ENCODE peak calls at places on chromosomes 6 and 20, in nine cellular contexts. L, X, Z, H, W, N, Q, S and E are unnamed samples.

GRCh38 chr20:4811661-4812181 is 90.0 kb downstream of the PRND start:
- DNase-seq in L (no peak), X (no peak), Z (peak; percentile 44), H (no peak), W (no peak), N (peak; percentile 50), Q (peak; percentile 74), S (no peak), E (no peak)

GRCh38 chr6:52132326-52132725 is 44.9 kb upstream of the PKHD1 start:
- DNase-seq in L (no peak), X (no peak), Z (no peak), H (no peak), W (no peak), N (no peak), Q (no peak), S (no peak), E (no peak)

GRCh38 chr6:39416026-39416425 is 93.5 kb upstream of the KCNK16 start:
- DNase-seq in L (no peak), X (no peak), Z (no peak), H (peak; percentile 22), W (no peak), N (no peak), Q (no peak), S (no peak), E (no peak)

GRCh38 chr20:2673453-2673852 is 9.4 kb upstream of the IDH3B start:
- DNase-seq in L (no peak), X (no peak), Z (no peak), H (no peak), W (no peak), N (no peak), Q (no peak), S (no peak), E (no peak)

GRCh38 chr20:6579824-6580223 is 187.7 kb upstream of the BMP2 start:
- DNase-seq in L (no peak), X (no peak), Z (no peak), H (no peak), W (no peak), N (no peak), Q (no peak), S (no peak), E (no peak)

GRCh38 chr6:2979819-2980464 is 8.6 kb upstream of the SERPINB6 start:
- DNase-seq in L (no peak), X (no peak), Z (no peak), H (peak; percentile 28), W (no peak), N (no peak), Q (no peak), S (no peak), E (no peak)

GRCh38 chr6:68638225-68638900 is 3.3 kb downstream of the ADGRB3 start:
- DNase-seq in L (no peak), X (peak; percentile 6), Z (no peak), H (peak; percentile 77), W (peak; percentile 27), N (no peak), Q (no peak), S (no peak), E (no peak)

GRCh38 chr6:56026461-56027180 is 151.2 kb upstream of the BMP5 start:
- DNase-seq in L (no peak), X (no peak), Z (no peak), H (peak; percentile 38), W (no peak), N (no peak), Q (no peak), S (no peak), E (no peak)

GRCh38 chr6:108795814-108796213 is 52.4 kb upstream of the ARMC2 start:
- DNase-seq in L (no peak), X (no peak), Z (no peak), H (no peak), W (no peak), N (no peak), Q (no peak), S (no peak), E (no peak)

GRCh38 chr6:28816339-28816908 is 107.4 kb downstream of the TRIM27 start:
- DNase-seq in L (no peak), X (no peak), Z (no peak), H (no peak), W (no peak), N (no peak), Q (no peak), S (no peak), E (no peak)

GRCh38 chr6:122799140-122799539 is 10.1 kb downstream of the SMPDL3A start:
- DNase-seq in L (no peak), X (no peak), Z (no peak), H (no peak), W (no peak), N (no peak), Q (no peak), S (no peak), E (no peak)

GRCh38 chr6:164216839-164217238 is 802.3 kb downstream of the QKI start:
- DNase-seq in L (no peak), X (no peak), Z (no peak), H (no peak), W (no peak), N (no peak), Q (no peak), S (no peak), E (no peak)

GRCh38 chr6:69768664-69769063 is 28.1 kb downstream of the LMBRD1 start:
- DNase-seq in L (no peak), X (no peak), Z (no peak), H (peak; percentile 23), W (no peak), N (no peak), Q (no peak), S (no peak), E (no peak)

GRCh38 chr6:124069230-124069815 is 265.7 kb downstream of the NKAIN2 start:
- DNase-seq in L (no peak), X (no peak), Z (no peak), H (no peak), W (no peak), N (no peak), Q (no peak), S (no peak), E (no peak)

GRCh38 chr6:33640361-33640760 is 19.2 kb downstream of the ITPR3 start:
- DNase-seq in L (no peak), X (no peak), Z (no peak), H (no peak), W (no peak), N (no peak), Q (no peak), S (no peak), E (no peak)

GRCh38 chr6:25442898-25443297 is 163.7 kb downstream of the CARMIL1 start:
- DNase-seq in L (no peak), X (no peak), Z (no peak), H (no peak), W (peak; percentile 16), N (no peak), Q (no peak), S (no peak), E (no peak)

GRCh38 chr6:112117554-112117953 is 30.2 kb downstream of the FAM229B start:
- DNase-seq in L (no peak), X (no peak), Z (no peak), H (peak; percentile 63), W (peak; percentile 3), N (no peak), Q (no peak), S (peak; percentile 11), E (peak; percentile 24)

GRCh38 chr6:14455442-14455841 is 337.9 kb downstream of the CD83 start:
- DNase-seq in L (no peak), X (no peak), Z (no peak), H (no peak), W (no peak), N (no peak), Q (no peak), S (no peak), E (no peak)

GRCh38 chr6:118890997-118891790 is 2.8 kb upstream of the ASF1A start:
- DNase-seq in L (no peak), X (no peak), Z (no peak), H (peak; percentile 41), W (no peak), N (no peak), Q (no peak), S (no peak), E (no peak)
- TF ChIP-seq CTCF in L (no peak), X (no peak), Z (no peak), H (no peak), W (no peak), N (no peak), Q (no peak), S (no peak), E (no peak)

GRCh38 chr20:24445510-24446170 is 23.8 kb upstream of the SYNDIG1 start:
- DNase-seq in L (no peak), X (no peak), Z (no peak), H (no peak), W (no peak), N (no peak), Q (no peak), S (no peak), E (no peak)
- TF ChIP-seq CTCF in L (no peak), X (no peak), Z (no peak), H (no peak), W (no peak), N (no peak), Q (no peak), S (no peak), E (no peak)

DNA sequence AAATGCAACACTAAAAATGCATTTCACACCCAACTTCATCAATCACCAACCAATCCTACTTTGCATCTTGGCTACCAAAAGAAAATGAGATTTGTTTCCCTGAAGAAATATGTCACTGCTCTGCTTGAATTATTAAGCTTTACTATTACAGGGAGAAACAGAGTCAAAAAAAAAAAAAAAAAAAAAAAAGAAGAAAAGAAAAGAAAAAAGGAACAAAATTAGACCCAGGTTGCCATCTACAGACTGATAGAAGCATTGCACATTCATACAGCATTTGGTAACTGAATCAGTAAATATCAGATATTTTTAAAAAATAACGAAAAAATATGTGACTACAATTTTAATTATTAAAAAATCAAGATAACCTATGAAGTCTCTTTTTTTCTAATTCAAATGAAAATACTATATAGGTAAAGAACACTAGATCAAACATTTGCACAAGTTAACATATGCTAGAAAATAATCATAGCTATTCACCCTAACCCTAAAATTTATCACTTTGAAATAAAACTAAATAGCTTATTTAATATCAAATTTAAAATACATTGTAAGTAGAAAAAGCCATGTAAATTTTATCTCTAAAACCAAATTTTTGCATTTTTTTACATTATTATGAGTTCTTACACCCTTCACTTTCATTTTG is 83.3 kb downstream of the DCDC2 start:
- DNase-seq in L (no peak), X (no peak), Z (no peak), H (peak; percentile 33), W (no peak), N (no peak), Q (no peak), S (no peak), E (no peak)
- TF ChIP-seq CTCF in L (peak; percentile 73), X (peak; percentile 52), Z (no peak), H (peak; percentile 58), W (peak; percentile 51), N (peak; percentile 69), Q (peak; percentile 56), S (peak; percentile 70), E (peak; percentile 26)

DNA sequence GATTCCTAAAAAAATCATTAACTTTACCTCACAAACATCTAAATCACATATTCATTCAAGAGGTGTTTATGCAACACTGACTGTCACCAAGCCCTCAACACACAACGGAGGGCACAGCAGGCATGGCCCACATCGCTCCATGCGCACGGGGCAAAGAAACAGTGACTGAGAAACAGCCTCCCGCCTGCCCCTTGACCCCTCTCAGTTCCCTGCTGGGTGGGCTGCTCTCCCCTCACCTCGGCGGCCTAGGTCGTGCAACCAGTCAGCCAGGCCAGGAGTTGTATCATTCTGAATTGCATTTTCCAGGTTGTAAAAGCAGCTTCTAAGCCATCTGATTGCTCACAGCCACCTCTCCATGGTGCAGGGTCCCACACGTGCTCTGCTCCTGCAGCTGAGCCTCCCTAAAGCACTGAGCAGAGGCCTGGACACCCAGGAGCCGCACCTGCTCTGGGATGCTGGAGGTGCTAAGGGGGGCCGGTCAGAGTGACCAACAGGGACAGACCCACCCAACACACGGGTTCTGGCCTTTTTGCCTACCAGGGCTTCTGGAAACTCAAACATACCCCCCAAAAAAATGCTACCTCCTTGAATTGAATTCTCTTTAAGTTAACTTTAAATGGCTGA is 37.9 kb downstream of the TAF4 start:
- DNase-seq in L (no peak), X (no peak), Z (no peak), H (no peak), W (no peak), N (no peak), Q (no peak), S (no peak), E (no peak)
- TF ChIP-seq CTCF in L (no peak), X (no peak), Z (no peak), H (no peak), W (no peak), N (no peak), Q (no peak), S (no peak), E (no peak)